ENCODE peak calls at places on chromosome 7, in five cellular contexts. One of them, this sample, is unnamed.

GRCh38 chr7:133301444-133301843 is 48.6 kb downstream of the EXOC4 start:
- DNase-seq in GM10248: no peak
- DNase-seq in GM12865: no peak
- DNase-seq in cardiac muscle cell: peak
- DNase-seq in WTC11: no peak
- DNase-seq in this sample: no peak

GRCh38 chr7:100516135-100516812 is 22.7 kb upstream of the AGFG2 start:
- DNase-seq in GM10248: peak
- DNase-seq in GM12865: peak
- DNase-seq in cardiac muscle cell: peak
- DNase-seq in WTC11: no peak
- DNase-seq in this sample: peak

GRCh38 chr7:139731802-139732470 is 45.9 kb downstream of the HIPK2 start:
- DNase-seq in GM10248: no peak
- DNase-seq in GM12865: no peak
- DNase-seq in cardiac muscle cell: peak
- DNase-seq in WTC11: no peak
- DNase-seq in this sample: no peak

GRCh38 chr7:56046728-56047445 is 4.4 kb downstream of the PSPH start:
- DNase-seq in GM10248: no peak
- DNase-seq in GM12865: no peak
- DNase-seq in cardiac muscle cell: peak
- DNase-seq in WTC11: no peak
- DNase-seq in this sample: no peak

GRCh38 chr7:129805086-129805719 is 147.6 kb downstream of the UBE2H start:
- DNase-seq in GM10248: no peak
- DNase-seq in GM12865: no peak
- DNase-seq in cardiac muscle cell: no peak
- DNase-seq in WTC11: no peak
- DNase-seq in this sample: no peak

GRCh38 chr7:73769481-73770001 is 529 bp downstream of the CLDN3 start:
- DNase-seq in GM10248: peak
- DNase-seq in GM12865: no peak
- DNase-seq in cardiac muscle cell: no peak
- DNase-seq in WTC11: no peak
- DNase-seq in this sample: no peak

GRCh38 chr7:50327443-50327842 is 22.9 kb downstream of the IKZF1 start:
- DNase-seq in GM10248: no peak
- DNase-seq in GM12865: peak
- DNase-seq in cardiac muscle cell: no peak
- DNase-seq in WTC11: no peak
- DNase-seq in this sample: no peak

GRCh38 chr7:17422966-17423365 is 124.5 kb downstream of the AHR start:
- DNase-seq in GM10248: no peak
- DNase-seq in GM12865: no peak
- DNase-seq in cardiac muscle cell: peak
- DNase-seq in WTC11: no peak
- DNase-seq in this sample: no peak

GRCh38 chr7:84364708-84365107 is 170.1 kb upstream of the SEMA3A start:
- DNase-seq in GM10248: no peak
- DNase-seq in GM12865: no peak
- DNase-seq in cardiac muscle cell: peak
- DNase-seq in WTC11: no peak
- DNase-seq in this sample: no peak

GRCh38 chr7:26202019-26202985 is 757 bp downstream of the CBX3 start:
- DNase-seq in GM10248: peak
- DNase-seq in GM12865: peak
- DNase-seq in cardiac muscle cell: no peak
- DNase-seq in WTC11: peak
- DNase-seq in this sample: peak

GRCh38 chr7:14233898-14234174 is 244.4 kb upstream of the ETV1 start:
- DNase-seq in GM10248: no peak
- DNase-seq in GM12865: no peak
- DNase-seq in cardiac muscle cell: no peak
- DNase-seq in WTC11: no peak
- DNase-seq in this sample: no peak
- TF ChIP-seq CTCF in GM10248: no peak
- TF ChIP-seq CTCF in GM12865: no peak
- TF ChIP-seq CTCF in cardiac muscle cell: no peak
- TF ChIP-seq CTCF in WTC11: no peak
- TF ChIP-seq CTCF in this sample: no peak

GRCh38 chr7:7438851-7439250 is 96.8 kb downstream of the COL28A1 start:
- DNase-seq in GM10248: no peak
- DNase-seq in GM12865: peak
- DNase-seq in cardiac muscle cell: peak
- DNase-seq in WTC11: no peak
- DNase-seq in this sample: no peak
- TF ChIP-seq CTCF in GM10248: no peak
- TF ChIP-seq CTCF in GM12865: no peak
- TF ChIP-seq CTCF in cardiac muscle cell: no peak
- TF ChIP-seq CTCF in WTC11: no peak
- TF ChIP-seq CTCF in this sample: no peak

DNA sequence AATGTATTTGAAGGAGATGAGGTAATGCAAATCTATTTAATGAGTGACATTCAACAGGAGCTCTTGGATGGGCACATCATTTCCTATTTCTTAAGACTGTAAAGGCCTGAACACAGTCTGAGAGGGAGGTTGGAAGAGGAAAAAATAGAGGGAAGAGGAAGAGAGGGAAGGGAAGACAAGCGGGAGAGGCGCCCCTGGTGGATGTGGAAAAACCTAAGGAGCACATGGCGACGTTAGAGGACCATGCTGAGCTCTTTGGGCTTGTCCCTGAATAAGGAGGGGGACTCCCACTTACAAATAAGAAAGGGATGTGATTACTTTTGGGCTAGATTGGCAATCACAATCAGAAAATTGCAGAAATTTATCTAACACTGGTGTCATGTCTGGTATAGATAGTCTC is 19.6 kb downstream of the SUN3 start:
- DNase-seq in GM10248: no peak
- DNase-seq in GM12865: no peak
- DNase-seq in cardiac muscle cell: no peak
- DNase-seq in WTC11: no peak
- DNase-seq in this sample: no peak
- TF ChIP-seq CTCF in GM10248: no peak
- TF ChIP-seq CTCF in GM12865: no peak
- TF ChIP-seq CTCF in cardiac muscle cell: no peak
- TF ChIP-seq CTCF in WTC11: no peak
- TF ChIP-seq CTCF in this sample: no peak

DNA sequence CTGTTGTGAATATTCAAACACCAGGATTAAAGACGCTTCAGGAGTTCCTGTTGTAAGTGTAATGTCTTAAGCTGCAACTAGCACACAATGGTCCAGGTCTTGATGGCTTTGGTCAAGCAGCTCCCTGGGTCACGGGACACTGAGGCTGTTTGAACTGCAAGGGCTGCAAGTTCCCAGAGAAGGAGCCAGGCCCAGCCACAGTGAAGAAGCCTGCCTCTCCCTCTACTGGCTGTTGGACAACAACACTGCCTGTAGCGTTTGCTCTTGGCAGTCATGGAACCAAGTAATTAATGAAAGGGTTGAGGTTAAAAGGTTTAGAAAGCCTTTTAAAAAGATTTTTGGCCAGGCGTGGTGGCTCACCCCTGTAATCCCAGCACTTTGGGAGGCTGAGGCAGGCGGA is 31.9 kb upstream of the GUSB start:
- DNase-seq in GM10248: no peak
- DNase-seq in GM12865: peak
- DNase-seq in cardiac muscle cell: peak
- DNase-seq in WTC11: peak
- DNase-seq in this sample: no peak
- TF ChIP-seq CTCF in GM10248: no peak
- TF ChIP-seq CTCF in GM12865: peak
- TF ChIP-seq CTCF in cardiac muscle cell: peak
- TF ChIP-seq CTCF in WTC11: no peak
- TF ChIP-seq CTCF in this sample: no peak

GRCh38 chr7:97149843-97150242 is 32.3 kb downstream of the SDHAF3 start:
- DNase-seq in GM10248: no peak
- DNase-seq in GM12865: no peak
- DNase-seq in cardiac muscle cell: no peak
- DNase-seq in WTC11: no peak
- DNase-seq in this sample: no peak

DNA sequence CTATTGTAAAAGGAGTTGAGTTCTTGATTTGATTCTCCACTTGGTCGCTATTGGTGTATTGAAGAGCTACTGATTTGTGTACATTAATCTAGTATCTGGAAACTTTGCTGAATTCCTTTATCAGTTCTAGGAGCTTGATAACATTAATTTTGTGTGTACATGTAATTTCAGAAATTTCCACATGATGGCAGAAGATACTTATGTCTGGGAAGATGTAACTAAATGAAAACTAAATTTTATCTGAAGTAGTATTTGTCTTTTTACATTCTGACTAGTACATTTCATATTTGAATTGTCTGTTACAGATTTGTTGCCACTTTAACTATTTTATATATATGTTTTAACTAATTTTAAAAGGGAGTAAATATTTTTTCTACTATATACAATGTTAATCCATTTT is 27.6 kb downstream of the SDHAF3 start:
- DNase-seq in GM10248: no peak
- DNase-seq in GM12865: peak
- DNase-seq in cardiac muscle cell: peak
- DNase-seq in WTC11: no peak
- DNase-seq in this sample: peak
- TF ChIP-seq CTCF in GM10248: peak
- TF ChIP-seq CTCF in GM12865: peak
- TF ChIP-seq CTCF in cardiac muscle cell: peak
- TF ChIP-seq CTCF in WTC11: no peak
- TF ChIP-seq CTCF in this sample: peak

GRCh38 chr7:107049480-107049879 is 5.0 kb downstream of the PRKAR2B start:
- DNase-seq in GM10248: no peak
- DNase-seq in GM12865: no peak
- DNase-seq in cardiac muscle cell: no peak
- DNase-seq in WTC11: no peak
- DNase-seq in this sample: no peak
- TF ChIP-seq CTCF in GM10248: no peak
- TF ChIP-seq CTCF in GM12865: no peak
- TF ChIP-seq CTCF in cardiac muscle cell: no peak
- TF ChIP-seq CTCF in WTC11: no peak
- TF ChIP-seq CTCF in this sample: no peak

DNA sequence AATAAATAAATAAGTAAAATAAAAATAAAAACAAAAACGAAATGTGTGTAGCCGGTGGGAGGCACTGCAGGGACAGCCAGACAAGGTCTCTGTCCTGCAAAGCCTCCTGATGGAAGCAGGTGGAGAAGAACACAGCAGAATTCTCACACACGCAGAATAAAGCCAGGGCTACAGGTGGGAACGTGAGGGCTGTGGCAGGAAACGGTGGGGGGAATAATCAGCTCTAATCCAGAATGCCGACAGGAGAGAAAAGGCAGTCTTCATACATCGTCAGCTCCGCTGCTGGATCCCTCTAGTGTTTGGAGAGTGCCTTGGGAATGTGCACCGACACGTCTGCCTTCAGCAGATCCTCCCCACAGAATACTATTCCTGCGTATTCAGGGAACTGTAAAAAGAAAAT is 6.8 kb upstream of the SNX8 start:
- DNase-seq in GM10248: no peak
- DNase-seq in GM12865: no peak
- DNase-seq in cardiac muscle cell: peak
- DNase-seq in WTC11: peak
- DNase-seq in this sample: no peak
- TF ChIP-seq CTCF in GM10248: no peak
- TF ChIP-seq CTCF in GM12865: no peak
- TF ChIP-seq CTCF in cardiac muscle cell: peak
- TF ChIP-seq CTCF in WTC11: no peak
- TF ChIP-seq CTCF in this sample: no peak

DNA sequence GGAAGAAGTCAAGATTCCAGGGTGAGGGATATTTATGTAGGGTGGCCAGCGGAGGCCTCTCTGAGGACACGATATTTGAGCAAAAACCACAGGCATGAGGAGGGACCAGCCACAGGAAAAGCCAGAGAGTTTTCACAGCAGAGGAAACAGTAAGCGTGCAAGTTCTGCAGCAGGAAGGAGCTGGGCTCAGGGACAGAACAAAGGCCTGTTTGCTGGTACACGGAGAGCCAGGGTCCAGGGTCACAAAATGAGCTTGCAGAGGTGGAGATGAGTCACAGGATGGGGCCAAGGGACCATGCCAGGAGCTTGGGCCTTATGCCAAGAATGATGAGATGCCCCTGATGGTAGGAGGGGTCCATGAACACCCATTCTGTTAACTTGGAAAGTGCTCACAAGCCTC is 283.5 kb downstream of the PLXNA4 start:
- DNase-seq in GM10248: no peak
- DNase-seq in GM12865: no peak
- DNase-seq in cardiac muscle cell: peak
- DNase-seq in WTC11: no peak
- DNase-seq in this sample: no peak
- TF ChIP-seq CTCF in GM10248: no peak
- TF ChIP-seq CTCF in GM12865: no peak
- TF ChIP-seq CTCF in cardiac muscle cell: no peak
- TF ChIP-seq CTCF in WTC11: no peak
- TF ChIP-seq CTCF in this sample: no peak

This sample was measured in MM.1S.